ENCODE peak calls at places on chromosomes 3 and 15, in ten cellular contexts. S, Y, J, T, F, O, G, X, V and Q are unnamed samples.

GRCh38 chr15:75713338-75713895 is 769 bp upstream of the CSPG4 start:
- DNase-seq in G (peak; percentile 61), F (no peak), J (no peak), X (no peak), S (no peak), O (peak; percentile 72), T (no peak), V (no peak), Y (no peak), Q (peak; percentile 70)

GRCh38 chr3:2968475-2968874 is 141.7 kb downstream of the IL5RA start:
- DNase-seq in T (no peak), X (no peak), O (no peak), S (no peak), V (no peak), F (no peak), Y (no peak), J (no peak), G (no peak), Q (no peak)

GRCh38 chr15:87348746-87349145 is 907.8 kb downstream of the NTRK3 start:
- DNase-seq in F (no peak), Y (no peak), J (no peak), G (no peak), S (no peak), O (no peak), T (no peak), V (peak; percentile 4), X (no peak), Q (no peak)

GRCh38 chr3:8556470-8556869 is 54.8 kb downstream of the LMCD1 start:
- DNase-seq in X (no peak), O (no peak), V (no peak), F (no peak), J (no peak), G (no peak), Y (no peak), S (no peak), T (no peak), Q (no peak)

GRCh38 chr3:64411101-64411500 is 185.8 kb upstream of the PRICKLE2 start:
- DNase-seq in O (no peak), X (no peak), V (peak; percentile 16), T (no peak), F (no peak), Y (no peak), G (no peak), J (no peak), S (no peak), Q (no peak)

GRCh38 chr3:45664558-45664957 is 24.6 kb upstream of the SACM1L start:
- DNase-seq in V (no peak), X (peak; percentile 69), T (peak; percentile 48), F (no peak), Y (peak; percentile 64), G (no peak), J (peak; percentile 84), O (no peak), S (no peak), Q (no peak)

GRCh38 chr3:57815034-57815433 is 58.9 kb downstream of the SLMAP start:
- DNase-seq in G (no peak), Y (peak; percentile 12), F (no peak), X (no peak), T (no peak), J (no peak), O (no peak), S (no peak), V (no peak), Q (no peak)

GRCh38 chr15:62099171-62099601 is 32.4 kb downstream of the C2CD4A start:
- DNase-seq in T (no peak), X (no peak), F (no peak), S (no peak), V (no peak), J (no peak), O (no peak), Y (no peak), G (no peak), Q (no peak)

GRCh38 chr15:61069369-61070075 is 159.6 kb downstream of the RORA start:
- DNase-seq in F (no peak), S (no peak), J (no peak), X (no peak), G (no peak), V (no peak), T (no peak), Y (no peak), O (no peak), Q (no peak)

GRCh38 chr3:99286266-99286845 is 352.0 kb upstream of the COL8A1 start:
- DNase-seq in V (no peak), O (no peak), X (no peak), T (no peak), F (no peak), G (no peak), J (no peak), S (no peak), Y (no peak), Q (no peak)

GRCh38 chr3:129240436-129240835 is 9.0 kb upstream of the COPG1 start:
- DNase-seq in O (no peak), V (no peak), X (no peak), Y (no peak), F (no peak), T (no peak), G (no peak), J (no peak), S (no peak), Q (no peak)

GRCh38 chr3:174223042-174223441 is 636.1 kb upstream of the NAALADL2 start:
- DNase-seq in F (no peak), Y (no peak), G (no peak), O (no peak), J (no peak), X (no peak), S (no peak), V (no peak), T (no peak), Q (no peak)

GRCh38 chr3:72818092-72818721 is 30.0 kb downstream of the SHQ1 start:
- DNase-seq in S (no peak), V (peak; percentile 16), G (no peak), Y (no peak), F (no peak), X (peak; percentile 46), T (no peak), O (peak; percentile 30), J (no peak), Q (no peak)

GRCh38 chr15:80770356-80770705 is 8.8 kb upstream of the CEMIP start:
- DNase-seq in Y (no peak), O (no peak), J (no peak), F (no peak), T (no peak), G (no peak), V (no peak), X (no peak), S (no peak), Q (no peak)

GRCh38 chr3:10647376-10647775 is 142.0 kb upstream of the ATP2B2 start:
- DNase-seq in F (no peak), T (no peak), O (no peak), J (no peak), Y (no peak), G (no peak), S (no peak), X (no peak), V (no peak), Q (no peak)

DNA sequence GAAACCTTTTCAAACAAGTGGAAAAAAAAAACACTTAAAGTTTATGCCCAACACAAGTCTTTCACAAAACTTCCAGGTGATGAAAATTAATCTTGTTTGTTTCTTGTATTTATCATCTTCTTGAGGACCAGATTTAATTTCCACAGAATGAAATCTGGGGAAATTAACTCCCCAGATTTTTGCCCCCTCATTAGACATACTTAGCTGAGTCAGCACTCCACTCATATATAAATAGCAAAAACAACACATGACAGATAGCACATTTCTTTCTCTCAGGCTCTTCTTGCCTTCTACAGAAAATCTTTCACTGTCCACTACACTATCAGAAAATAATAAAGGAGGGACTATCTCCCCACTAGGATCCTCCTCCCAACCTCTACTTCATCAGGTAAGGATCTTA is 847.4 kb downstream of the TUSC7 start:
- DNase-seq in F (no peak), X (no peak), V (no peak), O (no peak), J (no peak), G (no peak), T (no peak), S (no peak), Y (no peak), Q (no peak)
- H3K36me3 ChIP-seq in F (no peaks in the 10 kb centered on the region), X (no peaks in the 10 kb centered on the region), V (no peaks in the 10 kb centered on the region), O (no peaks in the 10 kb centered on the region), J (no peaks in the 10 kb centered on the region), G (no peaks in the 10 kb centered on the region), T (no peaks in the 10 kb centered on the region), S (no peaks in the 10 kb centered on the region), Y (no peaks in the 10 kb centered on the region), Q (no peaks in the 10 kb centered on the region)

DNA sequence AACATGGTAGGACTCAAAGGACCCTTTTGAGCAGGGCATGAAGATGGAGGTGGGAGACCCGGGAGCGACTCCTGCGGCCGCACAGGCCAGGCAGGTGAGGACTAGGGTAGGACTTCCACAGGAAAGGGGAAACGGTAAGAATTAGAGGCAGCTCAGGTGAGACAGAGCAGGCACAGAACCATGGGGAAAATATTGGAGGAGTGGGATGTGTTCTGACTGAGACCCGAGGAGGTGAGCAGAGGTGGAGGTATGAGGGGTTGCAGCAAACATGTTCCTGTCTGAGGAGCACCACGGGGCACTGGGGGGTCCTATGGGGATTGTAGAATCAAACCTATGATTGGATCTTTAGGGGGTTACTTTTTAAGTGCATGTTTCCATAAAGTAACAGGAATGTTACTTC is 1.4 kb upstream of the ISG20 start:
- DNase-seq in J (no peak), X (no peak), G (no peak), Y (no peak), V (no peak), O (no peak), F (peak; percentile 34), S (no peak), T (no peak), Q (peak; percentile 10)
- H3K4me1 ChIP-seq in J (peaks cover 63% of the 10 kb centered on the region), X (peaks cover 15% of the 10 kb centered on the region), G (peaks cover 31% of the 10 kb centered on the region), Y (peaks cover 89% of the 10 kb centered on the region), V (peaks cover 33% of the 10 kb centered on the region), O (no peaks in the 10 kb centered on the region), F (peaks cover 17% of the 10 kb centered on the region), S (peaks cover 30% of the 10 kb centered on the region), T (peaks cover 71% of the 10 kb centered on the region), Q (peaks cover 20% of the 10 kb centered on the region)

GRCh38 chr15:83018477-83018876 is 7.0 kb upstream of the C15orf40 start:
- DNase-seq in F (no peak), T (no peak), G (no peak), V (no peak), X (no peak), J (no peak), S (no peak), Y (no peak), O (no peak), Q (no peak)
- H3K36me3 ChIP-seq in F (no peaks in the 10 kb centered on the region), T (peaks cover 21% of the 10 kb centered on the region), G (peaks cover 16% of the 10 kb centered on the region), V (no peaks in the 10 kb centered on the region), X (no peaks in the 10 kb centered on the region), J (peaks cover 53% of the 10 kb centered on the region), S (peaks cover 71% of the 10 kb centered on the region), Y (peaks cover 11% of the 10 kb centered on the region), O (peaks cover 36% of the 10 kb centered on the region), Q (peaks cover 5% of the 10 kb centered on the region)

DNA sequence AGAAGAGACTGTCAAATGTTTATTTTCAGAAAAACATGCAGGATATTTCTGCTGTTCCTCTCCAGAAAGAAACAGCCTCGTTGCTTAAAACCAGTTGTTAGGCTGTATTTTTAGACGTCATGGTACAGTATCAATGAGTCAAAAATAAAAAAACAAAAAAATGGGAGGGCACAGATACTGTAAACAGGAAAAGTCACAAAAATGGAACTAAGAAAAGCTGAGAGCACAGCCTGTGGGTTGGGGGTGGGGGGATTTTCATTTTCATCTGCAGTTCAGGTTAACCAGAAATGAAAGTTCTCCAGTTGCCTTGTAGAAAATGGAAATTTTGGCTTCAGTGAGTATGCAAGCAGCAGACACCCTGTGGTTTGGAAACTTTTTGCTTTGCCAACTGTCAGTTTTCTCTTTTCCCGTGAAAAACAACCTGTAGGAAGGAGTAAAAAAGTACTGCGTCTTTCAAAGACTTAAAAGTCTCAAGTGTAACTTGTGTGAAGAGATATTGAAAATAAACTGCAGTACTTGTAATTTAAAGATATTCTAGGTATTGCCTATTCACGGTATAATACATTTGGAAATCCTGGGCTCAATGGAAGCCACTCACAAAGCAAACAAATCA is 59.0 kb downstream of the FRMD4B start:
- DNase-seq in T (peak; percentile 86), G (no peak), Y (no peak), O (no peak), X (no peak), J (no peak), S (no peak), F (no peak), V (no peak), Q (no peak)
- H3K4me1 ChIP-seq in T (peaks cover 22% of the 10 kb centered on the region), G (no peaks in the 10 kb centered on the region), Y (peaks cover 24% of the 10 kb centered on the region), O (peaks cover 8% of the 10 kb centered on the region), X (no peaks in the 10 kb centered on the region), J (peaks cover 87% of the 10 kb centered on the region), S (peaks cover 57% of the 10 kb centered on the region), F (no peaks in the 10 kb centered on the region), V (peaks cover 46% of the 10 kb centered on the region), Q (no peaks in the 10 kb centered on the region)